ENCODE peak calls at places on chromosomes 1 and 21, in four cellular contexts. V, N, L and Z are unnamed samples.

GRCh38 chr21:38937286-38937790 is 131.6 kb downstream of the ETS2 start:
- DNase-seq in V (no peak), N (no peak), L (no peak), Z (no peak)

GRCh38 chr1:45410850-45411509 is 70.7 kb upstream of the MUTYH start:
- DNase-seq in V (no peak), N (no peak), L (no peak), Z (no peak)

GRCh38 chr1:94909486-94909885 is 17.4 kb downstream of the CNN3 start:
- DNase-seq in V (peak), N (no peak), L (no peak), Z (no peak)

GRCh38 chr1:116286541-116286971 is 86.5 kb upstream of the ATP1A1 start:
- DNase-seq in V (no peak), N (peak), L (no peak), Z (no peak)

GRCh38 chr1:176118985-176119384 is 88.1 kb downstream of the COP1 start:
- DNase-seq in V (no peak), N (no peak), L (no peak), Z (no peak)

GRCh38 chr21:46191257-46191685 is 7.0 kb upstream of the SPATC1L start:
- DNase-seq in V (no peak), N (no peak), L (peak), Z (no peak)

GRCh38 chr1:32094721-32095521 is 12.9 kb upstream of the KPNA6 start:
- DNase-seq in V (no peak), N (no peak), L (no peak), Z (no peak)

GRCh38 chr21:26881504-26882228 is 36.5 kb upstream of the ADAMTS1 start:
- DNase-seq in V (no peak), N (no peak), L (no peak), Z (no peak)

GRCh38 chr1:79323240-79324025 is 316.9 kb upstream of the ADGRL4 start:
- DNase-seq in V (no peak), N (no peak), L (no peak), Z (peak)

GRCh38 chr1:175390081-175390481 is 197.5 kb upstream of the KIAA0040 start:
- DNase-seq in V (no peak), N (no peak), L (no peak), Z (no peak)

GRCh38 chr21:45146301-45146700 is 71.9 kb downstream of the ADARB1 start:
- DNase-seq in V (no peak), N (no peak), L (no peak), Z (no peak)

GRCh38 chr1:41427943-41428735 is 56.3 kb downstream of the EDN2 start:
- DNase-seq in V (no peak), N (no peak), L (no peak), Z (no peak)

GRCh38 chr1:243926803-243927245 is 76.8 kb upstream of the AKT3 start:
- DNase-seq in V (no peak), N (no peak), L (no peak), Z (peak)

GRCh38 chr1:233121947-233122559 is 171.6 kb downstream of the NTPCR start:
- DNase-seq in V (no peak), N (no peak), L (no peak), Z (no peak)

GRCh38 chr21:25350056-25350455 is 257.2 kb downstream of the MRPL39 start:
- DNase-seq in V (peak), N (no peak), L (peak), Z (no peak)

GRCh38 chr1:85374160-85374559 is 90.8 kb downstream of the DDAH1 start:
- DNase-seq in V (no peak), N (peak), L (no peak), Z (peak)

GRCh38 chr21:33684923-33685560 is 42.7 kb downstream of the ITSN1 start:
- DNase-seq in V (no peak), N (peak), L (no peak), Z (no peak)

GRCh38 chr1:14598007-14598497 is 433 bp upstream of the KAZN start:
- DNase-seq in V (peak), N (no peak), L (peak), Z (no peak)

GRCh38 chr21:34511787-34512451 is at the start of gene KCNE1:
- DNase-seq in V (no peak), N (no peak), L (no peak), Z (no peak)

GRCh38 chr1:59316497-59317128 is 19.7 kb downstream of the FGGY start:
- DNase-seq in V (no peak), N (no peak), L (no peak), Z (no peak)

GRCh38 chr1:19712928-19713327 is 48.3 kb downstream of the HTR6 start:
- DNase-seq in V (no peak), N (no peak), L (no peak), Z (no peak)
- TF ChIP-seq HMGXB4 in V (no peak), N (no peak), L (no peak), Z (no peak)

GRCh38 chr1:208300084-208300770 is 56.0 kb upstream of the PLXNA2 start:
- DNase-seq in V (no peak), N (no peak), L (no peak), Z (no peak)

GRCh38 chr1:208302702-208303101 is 58.5 kb upstream of the PLXNA2 start:
- DNase-seq in V (no peak), N (no peak), L (no peak), Z (no peak)

GRCh38 chr1:208304193-208304712 is 60.1 kb upstream of the PLXNA2 start:
- DNase-seq in V (no peak), N (no peak), L (no peak), Z (no peak)

GRCh38 chr1:208308221-208308620 is 64.0 kb upstream of the PLXNA2 start:
- DNase-seq in V (no peak), N (no peak), L (no peak), Z (no peak)

GRCh38 chr1:208303743-208304142 is 59.6 kb upstream of the PLXNA2 start:
- DNase-seq in V (no peak), N (no peak), L (no peak), Z (no peak)
- TF ChIP-seq HMGXB4 in V (no peak), N (no peak), L (no peak), Z (no peak)

GRCh38 chr1:22413799-22414198 is 37.9 kb upstream of the ZBTB40 start:
- DNase-seq in V (no peak), N (no peak), L (no peak), Z (no peak)
- TF ChIP-seq HMGXB4 in V (no peak), N (no peak), L (no peak), Z (no peak)

DNA sequence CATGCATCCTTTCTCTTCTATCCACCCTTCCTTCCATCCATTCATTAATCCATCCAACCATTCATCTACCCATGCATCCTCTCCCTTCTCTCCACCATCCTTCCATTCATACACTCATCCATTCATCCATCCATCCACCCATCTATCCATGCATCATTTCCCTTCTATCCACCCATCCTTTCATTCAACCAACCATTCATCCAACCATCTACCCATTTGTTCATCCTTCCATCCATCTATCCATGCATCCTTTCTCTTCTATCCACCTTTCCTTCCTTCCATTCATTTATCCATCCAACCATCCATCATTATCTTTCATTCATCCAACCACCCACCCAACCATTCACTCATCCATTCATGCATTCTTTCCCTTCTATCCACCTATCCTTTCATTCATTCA is 188.4 kb downstream of the NPHP4 start:
- DNase-seq in V (no peak), N (no peak), L (no peak), Z (no peak)
- TF ChIP-seq HMGXB4 in V (no peak), N (no peak), L (no peak), Z (no peak)

GRCh38 chr1:198935371-198935921 is 296.6 kb downstream of the PTPRC start:
- DNase-seq in V (no peak), N (peak), L (no peak), Z (peak)
- TF ChIP-seq HMGXB4 in V (no peak), N (no peak), L (no peak), Z (no peak)

GRCh38 chr1:24793762-24794161 is 48.5 kb downstream of the CLIC4 start:
- DNase-seq in V (no peak), N (no peak), L (no peak), Z (peak)
- TF ChIP-seq HMGXB4 in V (no peak), N (no peak), L (no peak), Z (no peak)

GRCh38 chr1:107220036-107220435 is 79.2 kb downstream of the NTNG1 start:
- DNase-seq in V (no peak), N (no peak), L (no peak), Z (no peak)
- TF ChIP-seq HMGXB4 in V (no peak), N (no peak), L (no peak), Z (no peak)

DNA sequence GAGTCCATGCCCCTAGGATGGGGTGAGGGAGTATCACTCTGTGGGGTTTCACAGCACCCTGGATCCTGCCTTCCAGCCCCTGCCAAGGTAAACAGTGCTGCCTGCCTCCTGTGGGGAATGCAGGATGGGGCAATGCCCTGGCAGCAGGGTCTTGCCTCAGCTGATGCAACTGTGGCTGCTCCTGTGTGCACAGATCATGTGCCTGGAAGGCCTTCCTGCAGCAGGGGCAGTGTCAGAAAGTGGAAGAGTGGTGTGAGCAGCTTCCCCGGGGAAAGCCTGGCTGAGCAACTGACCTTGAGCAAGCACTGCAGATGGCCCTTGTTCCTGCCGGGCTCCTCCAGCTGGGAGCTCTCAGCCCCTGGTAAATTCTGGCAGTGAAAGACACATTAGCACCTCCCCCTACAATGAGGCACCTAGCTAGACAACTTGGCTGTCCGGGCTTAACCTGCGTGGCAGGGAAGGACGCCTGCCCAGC is 9.9 kb downstream of the TOR3A start:
- DNase-seq in V (no peak), N (peak), L (no peak), Z (peak)
- TF ChIP-seq HMGXB4 in V (no peak), N (peak), L (no peak), Z (no peak)

DNA sequence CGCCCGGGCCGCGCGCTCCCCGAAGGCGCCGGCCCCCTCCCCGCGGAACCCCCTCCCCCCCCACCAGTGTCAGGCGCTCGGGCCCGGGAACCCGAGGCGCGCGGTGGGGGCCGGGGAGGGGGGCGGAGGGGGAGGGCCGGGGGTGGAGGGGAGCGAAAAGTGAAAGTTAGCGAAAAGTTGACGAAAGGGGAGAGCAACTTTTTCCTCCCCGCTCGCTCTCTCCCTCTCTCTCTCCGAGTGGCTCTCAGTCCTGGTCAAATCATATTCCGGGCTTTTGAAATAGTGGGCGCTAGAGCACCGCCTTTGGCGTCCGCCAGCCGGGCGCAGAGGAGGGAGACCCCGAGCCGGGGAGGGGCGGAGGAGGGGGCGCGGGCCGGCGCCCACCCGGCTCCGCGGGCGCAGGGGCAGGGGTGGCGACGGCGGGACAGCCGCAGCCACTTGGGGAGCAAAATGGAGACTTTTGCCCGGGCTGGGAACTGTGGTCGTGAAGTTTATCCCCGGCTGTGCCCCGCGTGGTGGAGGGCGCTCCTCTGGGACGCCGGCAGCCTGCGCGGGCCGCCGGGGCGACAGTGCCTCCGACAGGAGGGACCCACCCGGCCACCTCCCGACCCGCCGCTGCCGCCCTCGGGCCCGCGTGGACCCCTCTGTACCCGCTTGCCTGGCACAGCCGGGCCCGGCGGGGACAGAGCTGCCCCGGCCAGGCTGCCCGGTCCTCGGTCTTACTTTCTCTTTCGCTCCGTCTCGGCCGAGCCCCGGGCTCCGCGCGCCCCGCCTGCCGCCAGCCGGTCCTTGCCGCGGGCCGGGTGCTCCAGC is 694 bp downstream of the PRDM16 start:
- DNase-seq in V (peak), N (peak), L (no peak), Z (peak)
- TF ChIP-seq HMGXB4 in V (no peak), N (no peak), L (no peak), Z (no peak)

DNA sequence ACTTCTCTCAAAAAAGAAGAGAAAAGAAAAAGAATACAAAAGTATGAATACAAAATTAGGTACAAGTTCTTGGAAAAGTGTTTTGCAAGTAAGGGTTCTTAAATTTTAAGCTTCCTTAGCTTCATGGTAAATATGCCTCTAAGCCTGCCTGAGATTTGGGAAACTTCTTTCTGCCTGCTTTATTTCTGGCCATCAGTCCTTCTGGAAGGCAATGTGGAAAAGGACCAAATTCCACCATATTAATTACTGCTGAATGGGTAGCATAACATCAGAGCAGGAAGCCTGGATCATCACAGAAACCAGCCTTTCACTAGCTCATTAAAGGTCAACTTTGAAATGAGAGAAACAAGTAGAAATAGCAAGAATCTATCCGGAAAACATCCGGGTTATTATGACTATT is 39.1 kb upstream of the CAP1 start:
- DNase-seq in V (no peak), N (no peak), L (no peak), Z (no peak)
- TF ChIP-seq HMGXB4 in V (no peak), N (no peak), L (no peak), Z (no peak)